ENCODE peak calls at places on chromosomes 1 and 21, in nine cellular contexts. One of them, this sample, is unnamed.
A peak's percentile ranks its signal among the peaks of the same experiment; 100 is the strongest.

GRCh38 chr1:208157769-208158168 is 86.4 kb downstream of the PLXNA2 start:
- DNase-seq in activated CD4-positive, alpha-beta T cell treated with anti-CD3 and anti-CD28 coated beads, Interleukin-2, amount 10 ng/mL, durations not matched to agents 7 days and 5 days: no peak
- DNase-seq in NCI-H524: no peak
- DNase-seq in NCI-H1092: no peak
- DNase-seq in AG08396: no peak
- DNase-seq in testis: peak; percentile 29
- DNase-seq in type B pancreatic cell: no peak
- DNase-seq in T-helper 9 cell: no peak
- DNase-seq in astrocyte of the spinal cord: no peak
- DNase-seq in this sample: no peak

GRCh38 chr1:48560577-48560976 is 88.6 kb upstream of the SPATA6 start:
- DNase-seq in testis: no peak
- DNase-seq in astrocyte of the spinal cord: no peak
- DNase-seq in type B pancreatic cell: no peak
- DNase-seq in NCI-H524: no peak
- DNase-seq in NCI-H1092: no peak
- DNase-seq in T-helper 9 cell: no peak
- DNase-seq in activated CD4-positive, alpha-beta T cell treated with anti-CD3 and anti-CD28 coated beads, Interleukin-2, amount 10 ng/mL, durations not matched to agents 7 days and 5 days: no peak
- DNase-seq in AG08396: no peak
- DNase-seq in this sample: no peak

GRCh38 chr21:45496151-45496967 is 45.9 kb downstream of the SLC19A1 start:
- DNase-seq in NCI-H1092: no peak
- DNase-seq in type B pancreatic cell: no peak
- DNase-seq in AG08396: no peak
- DNase-seq in T-helper 9 cell: no peak
- DNase-seq in NCI-H524: no peak
- DNase-seq in activated CD4-positive, alpha-beta T cell treated with anti-CD3 and anti-CD28 coated beads, Interleukin-2, amount 10 ng/mL, durations not matched to agents 7 days and 5 days: no peak
- DNase-seq in testis: no peak
- DNase-seq in astrocyte of the spinal cord: no peak
- DNase-seq in this sample: no peak

GRCh38 chr1:209095627-209096595 is 487.6 kb upstream of the CAMK1G start:
- DNase-seq in type B pancreatic cell: no peak
- DNase-seq in AG08396: peak; percentile 16
- DNase-seq in NCI-H524: peak; percentile 33
- DNase-seq in testis: no peak
- DNase-seq in T-helper 9 cell: no peak
- DNase-seq in activated CD4-positive, alpha-beta T cell treated with anti-CD3 and anti-CD28 coated beads, Interleukin-2, amount 10 ng/mL, durations not matched to agents 7 days and 5 days: no peak
- DNase-seq in astrocyte of the spinal cord: peak; percentile 73
- DNase-seq in NCI-H1092: no peak
- DNase-seq in this sample: no peak

GRCh38 chr1:21439721-21440629 is at the start of gene NBPF3:
- DNase-seq in type B pancreatic cell: peak; percentile 92
- DNase-seq in activated CD4-positive, alpha-beta T cell treated with anti-CD3 and anti-CD28 coated beads, Interleukin-2, amount 10 ng/mL, durations not matched to agents 7 days and 5 days: peak; percentile 91
- DNase-seq in T-helper 9 cell: peak; percentile 77
- DNase-seq in NCI-H524: peak; percentile 72
- DNase-seq in astrocyte of the spinal cord: peak; percentile 90
- DNase-seq in AG08396: peak; percentile 90
- DNase-seq in NCI-H1092: peak; percentile 87
- DNase-seq in testis: peak; percentile 95
- DNase-seq in this sample: peak; percentile 62

GRCh38 chr1:193019442-193020026 is 39.6 kb downstream of the UCHL5 start:
- DNase-seq in AG08396: peak; percentile 19
- DNase-seq in NCI-H1092: peak; percentile 31
- DNase-seq in NCI-H524: peak; percentile 8
- DNase-seq in testis: no peak
- DNase-seq in type B pancreatic cell: no peak
- DNase-seq in astrocyte of the spinal cord: peak; percentile 73
- DNase-seq in activated CD4-positive, alpha-beta T cell treated with anti-CD3 and anti-CD28 coated beads, Interleukin-2, amount 10 ng/mL, durations not matched to agents 7 days and 5 days: peak; percentile 25
- DNase-seq in T-helper 9 cell: no peak
- DNase-seq in this sample: no peak

GRCh38 chr1:186295980-186296379 is 79.1 kb downstream of the TPR start:
- DNase-seq in activated CD4-positive, alpha-beta T cell treated with anti-CD3 and anti-CD28 coated beads, Interleukin-2, amount 10 ng/mL, durations not matched to agents 7 days and 5 days: no peak
- DNase-seq in AG08396: no peak
- DNase-seq in NCI-H524: no peak
- DNase-seq in astrocyte of the spinal cord: peak; percentile 13
- DNase-seq in type B pancreatic cell: no peak
- DNase-seq in T-helper 9 cell: no peak
- DNase-seq in testis: no peak
- DNase-seq in NCI-H1092: no peak
- DNase-seq in this sample: no peak

GRCh38 chr1:154806333-154806732 is 63.7 kb downstream of the KCNN3 start:
- DNase-seq in astrocyte of the spinal cord: no peak
- DNase-seq in T-helper 9 cell: no peak
- DNase-seq in activated CD4-positive, alpha-beta T cell treated with anti-CD3 and anti-CD28 coated beads, Interleukin-2, amount 10 ng/mL, durations not matched to agents 7 days and 5 days: no peak
- DNase-seq in type B pancreatic cell: no peak
- DNase-seq in NCI-H1092: no peak
- DNase-seq in testis: no peak
- DNase-seq in AG08396: no peak
- DNase-seq in NCI-H524: no peak
- DNase-seq in this sample: no peak

GRCh38 chr1:202320081-202320405 is 21.7 kb downstream of the UBE2T start:
- DNase-seq in astrocyte of the spinal cord: no peak
- DNase-seq in AG08396: no peak
- DNase-seq in testis: peak; percentile 5
- DNase-seq in type B pancreatic cell: no peak
- DNase-seq in T-helper 9 cell: no peak
- DNase-seq in activated CD4-positive, alpha-beta T cell treated with anti-CD3 and anti-CD28 coated beads, Interleukin-2, amount 10 ng/mL, durations not matched to agents 7 days and 5 days: no peak
- DNase-seq in NCI-H1092: no peak
- DNase-seq in NCI-H524: no peak
- DNase-seq in this sample: no peak

GRCh38 chr1:207181838-207182237 is 77.8 kb downstream of the C4BPA start:
- DNase-seq in AG08396: no peak
- DNase-seq in type B pancreatic cell: no peak
- DNase-seq in astrocyte of the spinal cord: no peak
- DNase-seq in NCI-H524: no peak
- DNase-seq in testis: no peak
- DNase-seq in activated CD4-positive, alpha-beta T cell treated with anti-CD3 and anti-CD28 coated beads, Interleukin-2, amount 10 ng/mL, durations not matched to agents 7 days and 5 days: no peak
- DNase-seq in T-helper 9 cell: no peak
- DNase-seq in NCI-H1092: no peak
- DNase-seq in this sample: no peak

GRCh38 chr1:53826367-53826766 is 11.7 kb downstream of the NDC1 start:
- DNase-seq in NCI-H524: peak; percentile 5
- DNase-seq in type B pancreatic cell: no peak
- DNase-seq in T-helper 9 cell: no peak
- DNase-seq in NCI-H1092: no peak
- DNase-seq in testis: no peak
- DNase-seq in activated CD4-positive, alpha-beta T cell treated with anti-CD3 and anti-CD28 coated beads, Interleukin-2, amount 10 ng/mL, durations not matched to agents 7 days and 5 days: no peak
- DNase-seq in astrocyte of the spinal cord: peak; percentile 17
- DNase-seq in AG08396: peak; percentile 17
- DNase-seq in this sample: no peak

GRCh38 chr1:201886103-201886885 is 2.4 kb upstream of the SHISA4 start:
- DNase-seq in activated CD4-positive, alpha-beta T cell treated with anti-CD3 and anti-CD28 coated beads, Interleukin-2, amount 10 ng/mL, durations not matched to agents 7 days and 5 days: no peak
- DNase-seq in type B pancreatic cell: no peak
- DNase-seq in NCI-H1092: no peak
- DNase-seq in AG08396: no peak
- DNase-seq in NCI-H524: no peak
- DNase-seq in astrocyte of the spinal cord: no peak
- DNase-seq in T-helper 9 cell: no peak
- DNase-seq in testis: no peak
- DNase-seq in this sample: no peak

GRCh38 chr1:33374336-33375105 is 53.6 kb upstream of the A3GALT2 start:
- DNase-seq in activated CD4-positive, alpha-beta T cell treated with anti-CD3 and anti-CD28 coated beads, Interleukin-2, amount 10 ng/mL, durations not matched to agents 7 days and 5 days: no peak
- DNase-seq in NCI-H1092: no peak
- DNase-seq in T-helper 9 cell: no peak
- DNase-seq in astrocyte of the spinal cord: no peak
- DNase-seq in type B pancreatic cell: no peak
- DNase-seq in NCI-H524: peak; percentile 64
- DNase-seq in AG08396: peak; percentile 77
- DNase-seq in testis: no peak
- DNase-seq in this sample: no peak

GRCh38 chr1:94325379-94326302 is 88.3 kb upstream of the ARHGAP29 start:
- DNase-seq in activated CD4-positive, alpha-beta T cell treated with anti-CD3 and anti-CD28 coated beads, Interleukin-2, amount 10 ng/mL, durations not matched to agents 7 days and 5 days: no peak
- DNase-seq in AG08396: peak; percentile 78
- DNase-seq in NCI-H524: no peak
- DNase-seq in astrocyte of the spinal cord: peak; percentile 99
- DNase-seq in testis: no peak
- DNase-seq in T-helper 9 cell: no peak
- DNase-seq in type B pancreatic cell: no peak
- DNase-seq in NCI-H1092: no peak
- DNase-seq in this sample: no peak

GRCh38 chr1:206469411-206469932 is 804 bp upstream of the IKBKE start:
- DNase-seq in AG08396: no peak
- DNase-seq in NCI-H524: no peak
- DNase-seq in NCI-H1092: no peak
- DNase-seq in T-helper 9 cell: no peak
- DNase-seq in astrocyte of the spinal cord: no peak
- DNase-seq in activated CD4-positive, alpha-beta T cell treated with anti-CD3 and anti-CD28 coated beads, Interleukin-2, amount 10 ng/mL, durations not matched to agents 7 days and 5 days: peak; percentile 55
- DNase-seq in type B pancreatic cell: no peak
- DNase-seq in testis: no peak
- DNase-seq in this sample: no peak

GRCh38 chr21:16198546-16198945 is 468.8 kb downstream of the USP25 start:
- DNase-seq in activated CD4-positive, alpha-beta T cell treated with anti-CD3 and anti-CD28 coated beads, Interleukin-2, amount 10 ng/mL, durations not matched to agents 7 days and 5 days: no peak
- DNase-seq in astrocyte of the spinal cord: no peak
- DNase-seq in T-helper 9 cell: no peak
- DNase-seq in testis: no peak
- DNase-seq in NCI-H524: no peak
- DNase-seq in type B pancreatic cell: no peak
- DNase-seq in NCI-H1092: no peak
- DNase-seq in AG08396: no peak
- DNase-seq in this sample: no peak

GRCh38 chr1:167797005-167797404 is 75.2 kb downstream of the MPZL1 start:
- DNase-seq in activated CD4-positive, alpha-beta T cell treated with anti-CD3 and anti-CD28 coated beads, Interleukin-2, amount 10 ng/mL, durations not matched to agents 7 days and 5 days: no peak
- DNase-seq in astrocyte of the spinal cord: peak; percentile 97
- DNase-seq in type B pancreatic cell: no peak
- DNase-seq in AG08396: peak; percentile 83
- DNase-seq in T-helper 9 cell: no peak
- DNase-seq in NCI-H524: no peak
- DNase-seq in testis: peak; percentile 87
- DNase-seq in NCI-H1092: no peak
- DNase-seq in this sample: no peak

GRCh38 chr1:28642847-28643635 is at the start of gene TAF12:
- DNase-seq in NCI-H1092: peak; percentile 96
- DNase-seq in astrocyte of the spinal cord: peak; percentile 97
- DNase-seq in type B pancreatic cell: peak; percentile 90
- DNase-seq in T-helper 9 cell: peak; percentile 89
- DNase-seq in testis: peak; percentile 94
- DNase-seq in NCI-H524: peak; percentile 79
- DNase-seq in activated CD4-positive, alpha-beta T cell treated with anti-CD3 and anti-CD28 coated beads, Interleukin-2, amount 10 ng/mL, durations not matched to agents 7 days and 5 days: peak; percentile 93
- DNase-seq in AG08396: peak; percentile 93
- DNase-seq in this sample: peak; percentile 87

GRCh38 chr1:1782399-1783221 is 4.3 kb upstream of the NADK start:
- DNase-seq in type B pancreatic cell: no peak
- DNase-seq in T-helper 9 cell: no peak
- DNase-seq in astrocyte of the spinal cord: peak; percentile 56
- DNase-seq in activated CD4-positive, alpha-beta T cell treated with anti-CD3 and anti-CD28 coated beads, Interleukin-2, amount 10 ng/mL, durations not matched to agents 7 days and 5 days: peak; percentile 36
- DNase-seq in NCI-H524: no peak
- DNase-seq in NCI-H1092: no peak
- DNase-seq in AG08396: peak; percentile 63
- DNase-seq in testis: peak; percentile 78
- DNase-seq in this sample: no peak

GRCh38 chr1:221187174-221187573 is 307.9 kb downstream of the HLX start:
- DNase-seq in NCI-H1092: no peak
- DNase-seq in activated CD4-positive, alpha-beta T cell treated with anti-CD3 and anti-CD28 coated beads, Interleukin-2, amount 10 ng/mL, durations not matched to agents 7 days and 5 days: no peak
- DNase-seq in T-helper 9 cell: no peak
- DNase-seq in NCI-H524: no peak
- DNase-seq in testis: no peak
- DNase-seq in astrocyte of the spinal cord: no peak
- DNase-seq in type B pancreatic cell: no peak
- DNase-seq in AG08396: no peak
- DNase-seq in this sample: no peak

GRCh38 chr1:76426606-76427005 is 352.1 kb downstream of the ST6GALNAC3 start:
- DNase-seq in NCI-H524: no peak
- DNase-seq in activated CD4-positive, alpha-beta T cell treated with anti-CD3 and anti-CD28 coated beads, Interleukin-2, amount 10 ng/mL, durations not matched to agents 7 days and 5 days: no peak
- DNase-seq in AG08396: no peak
- DNase-seq in NCI-H1092: no peak
- DNase-seq in type B pancreatic cell: no peak
- DNase-seq in astrocyte of the spinal cord: no peak
- DNase-seq in testis: no peak
- DNase-seq in T-helper 9 cell: no peak
- DNase-seq in this sample: no peak

GRCh38 chr1:187121661-187122060 is 292.9 kb downstream of the PLA2G4A start:
- DNase-seq in AG08396: no peak
- DNase-seq in NCI-H1092: no peak
- DNase-seq in astrocyte of the spinal cord: no peak
- DNase-seq in NCI-H524: no peak
- DNase-seq in T-helper 9 cell: no peak
- DNase-seq in testis: no peak
- DNase-seq in type B pancreatic cell: no peak
- DNase-seq in activated CD4-positive, alpha-beta T cell treated with anti-CD3 and anti-CD28 coated beads, Interleukin-2, amount 10 ng/mL, durations not matched to agents 7 days and 5 days: no peak
- DNase-seq in this sample: no peak

GRCh38 chr21:35052786-35053185 is 3.7 kb upstream of the RUNX1 start:
- DNase-seq in T-helper 9 cell: no peak
- DNase-seq in NCI-H524: no peak
- DNase-seq in type B pancreatic cell: no peak
- DNase-seq in AG08396: no peak
- DNase-seq in activated CD4-positive, alpha-beta T cell treated with anti-CD3 and anti-CD28 coated beads, Interleukin-2, amount 10 ng/mL, durations not matched to agents 7 days and 5 days: no peak
- DNase-seq in testis: no peak
- DNase-seq in NCI-H1092: no peak
- DNase-seq in astrocyte of the spinal cord: no peak
- DNase-seq in this sample: no peak